ENCODE peak calls at places on chromosomes 5 and 9, in five cellular contexts. Y is GM06990, R is esophagus squamous epithelium, B is sigmoid colon, Q is HepG2. A is an unnamed sample.

GRCh38 chr9:97573482-97574073 is 59.6 kb downstream of the TSTD2 start:
- DNase-seq in Q (peak), B (no peak), Y (no peak), R (no peak), A (no peak)

GRCh38 chr9:134497283-134497860 is 144.2 kb upstream of the COL5A1 start:
- DNase-seq in Y (no peak), Q (no peak), B (no peak), R (no peak), A (no peak)

GRCh38 chr9:34647651-34648050 is 1.2 kb downstream of the GALT start:
- DNase-seq in B (no peak), R (no peak), Q (no peak), Y (no peak), A (no peak)

GRCh38 chr9:109816490-109816889 is 36.5 kb downstream of the PALM2AKAP2 start:
- DNase-seq in R (no peak), B (no peak), Y (no peak), Q (peak), A (no peak)

GRCh38 chr9:125066839-125067619 is 76.3 kb downstream of the SCAI start:
- DNase-seq in Q (no peak), Y (no peak), R (no peak), B (no peak), A (no peak)

GRCh38 chr5:107870984-107871383 is 200.2 kb upstream of the EFNA5 start:
- DNase-seq in B (no peak), R (no peak), Q (no peak), Y (no peak), A (no peak)

GRCh38 chr5:53017383-53017782 is 28.2 kb downstream of the ITGA2 start:
- DNase-seq in B (no peak), R (no peak), Y (no peak), Q (no peak), A (no peak)

GRCh38 chr9:86036555-86036954 is 62.8 kb downstream of the GOLM1 start:
- DNase-seq in Q (no peak), R (no peak), Y (no peak), B (no peak), A (no peak)

GRCh38 chr5:71569748-71570509 is 17.2 kb upstream of the MCCC2 start:
- DNase-seq in R (no peak), Q (no peak), Y (no peak), B (no peak), A (no peak)

GRCh38 chr9:124869466-124869985 is 7.6 kb downstream of the ARPC5L start:
- DNase-seq in Q (no peak), Y (no peak), B (no peak), R (no peak), A (no peak)

GRCh38 chr9:4955836-4956235 is 29.2 kb upstream of the JAK2 start:
- DNase-seq in B (no peak), Y (no peak), Q (no peak), R (no peak), A (no peak)

GRCh38 chr5:14153932-14154646 is 10.9 kb downstream of the TRIO start:
- DNase-seq in R (no peak), Y (no peak), B (peak), Q (no peak), A (no peak)

GRCh38 chr9:93682155-93682968 is 106.0 kb downstream of the PHF2 start:
- DNase-seq in R (no peak), Y (no peak), B (peak), Q (peak), A (peak)

GRCh38 chr5:99037668-99038067 is 108.9 kb upstream of the CHD1 start:
- DNase-seq in B (no peak), Q (peak), R (no peak), Y (no peak), A (no peak)

GRCh38 chr9:98158071-98158791 is 34.2 kb downstream of the CORO2A start:
- DNase-seq in Q (peak), B (no peak), R (no peak), Y (no peak), A (no peak)

GRCh38 chr9:15729507-15729906 is 176.7 kb downstream of the CCDC171 start:
- DNase-seq in Q (no peak), R (no peak), B (no peak), Y (no peak), A (no peak)

GRCh38 chr5:147400836-147401235 is 109.0 kb downstream of the DPYSL3 start:
- DNase-seq in Q (no peak), B (no peak), R (no peak), Y (no peak), A (no peak)

GRCh38 chr9:87067426-87067825 is 120.1 kb upstream of the GAS1 start:
- DNase-seq in Y (no peak), B (no peak), R (no peak), Q (no peak), A (no peak)

GRCh38 chr5:78922879-78923621 is 62.1 kb downstream of the ARSB start:
- DNase-seq in R (no peak), B (no peak), Y (no peak), Q (no peak), A (no peak)

GRCh38 chr5:78916044-78916443 is 69.1 kb downstream of the ARSB start:
- DNase-seq in Y (no peak), Q (no peak), B (no peak), R (no peak), A (no peak)

GRCh38 chr5:78925102-78925876 is 59.8 kb downstream of the ARSB start:
- DNase-seq in R (no peak), B (no peak), Q (no peak), Y (no peak), A (no peak)

GRCh38 chr5:78923622-78923970 is 61.5 kb downstream of the ARSB start:
- DNase-seq in R (no peak), Y (no peak), Q (no peak), B (no peak), A (no peak)

GRCh38 chr5:78920604-78921003 is 64.5 kb downstream of the ARSB start:
- DNase-seq in Q (no peak), Y (no peak), B (no peak), R (no peak), A (no peak)
- TF ChIP-seq CTCF in Q (peak), Y (no peak), B (no peak), R (no peak), A (no peak)

DNA sequence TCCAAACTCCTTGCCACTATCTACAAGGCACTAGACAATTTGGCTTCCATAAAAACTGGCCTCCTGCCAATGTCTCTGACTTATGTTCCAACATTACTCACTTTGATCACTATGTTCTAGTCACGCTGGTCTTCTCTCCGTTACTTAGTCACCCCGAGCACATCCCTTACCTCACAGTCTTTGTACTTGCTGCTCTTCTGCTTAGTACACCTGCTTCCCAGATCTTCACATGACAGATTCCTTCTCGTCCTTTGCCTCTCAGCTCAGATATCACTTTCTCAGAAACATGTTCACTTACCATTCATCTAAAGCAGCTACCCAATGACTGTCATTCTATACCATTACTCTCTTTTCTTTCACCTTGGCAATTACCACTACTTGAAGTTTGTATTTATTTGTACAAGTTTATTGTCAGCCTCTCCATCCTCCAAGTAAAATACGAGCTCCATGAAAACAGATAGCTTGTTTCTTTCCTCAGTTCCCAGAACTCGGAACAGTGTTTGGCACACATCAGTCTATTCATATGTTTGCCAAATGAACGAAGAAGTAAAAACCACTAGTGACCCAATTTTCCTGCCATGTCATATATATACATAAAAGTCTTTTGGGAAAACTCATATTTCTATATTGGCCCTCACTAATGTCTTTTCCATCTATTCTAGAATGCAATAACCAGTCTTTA is 5.9 kb upstream of the SLC22A5 start:
- DNase-seq in R (no peak), Q (no peak), B (no peak), Y (no peak), A (no peak)
- TF ChIP-seq CTCF in R (no peak), Q (no peak), B (no peak), Y (no peak), A (no peak)

DNA sequence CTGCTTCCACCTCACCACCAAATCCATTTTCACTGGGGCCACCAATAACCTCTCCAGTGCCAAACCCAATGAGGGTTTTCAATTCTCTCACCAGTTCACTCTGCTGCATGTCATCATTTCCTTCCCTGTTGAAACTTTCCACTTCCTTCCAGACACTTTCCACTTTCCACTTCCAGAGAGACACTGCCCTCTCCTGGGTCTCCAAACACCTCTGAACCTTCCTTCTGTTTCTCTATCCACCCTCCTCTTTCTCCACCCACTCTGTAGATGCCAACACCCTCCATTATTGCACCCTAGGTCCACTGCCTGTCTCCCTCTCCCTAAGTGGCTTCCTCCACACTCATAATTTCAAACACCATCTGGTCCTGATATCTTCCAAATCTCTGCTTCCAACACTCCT is 39.6 kb downstream of the PDE6A start:
- DNase-seq in Y (no peak), B (no peak), Q (no peak), R (no peak), A (no peak)
- TF ChIP-seq CTCF in Y (no peak), B (no peak), Q (no peak), R (no peak), A (no peak)

GRCh38 chr9:95938724-95939123 is 63.2 kb downstream of the ERCC6L2 start:
- DNase-seq in B (no peak), R (no peak), Q (no peak), Y (no peak), A (no peak)
- TF ChIP-seq CTCF in B (no peak), R (no peak), Q (no peak), Y (no peak), A (peak)

GRCh38 chr5:58477760-58478159 is 13.5 kb upstream of the GAPT start:
- DNase-seq in Q (no peak), Y (no peak), B (no peak), R (no peak), A (no peak)
- TF ChIP-seq CTCF in Q (peak), Y (peak), B (no peak), R (no peak), A (no peak)

GRCh38 chr9:69122086-69122390 is 52.0 kb upstream of the TJP2 start:
- DNase-seq in Y (peak), R (no peak), B (peak), Q (peak), A (peak)

GRCh38 chr9:69118656-69119055 is 55.4 kb upstream of the TJP2 start:
- DNase-seq in B (no peak), Q (no peak), Y (no peak), R (no peak), A (no peak)

GRCh38 chr9:69122391-69123141 is 51.5 kb upstream of the TJP2 start:
- DNase-seq in R (no peak), B (no peak), Q (peak), Y (no peak), A (no peak)

GRCh38 chr9:69120380-69121154 is 53.5 kb upstream of the TJP2 start:
- DNase-seq in Q (peak), B (no peak), R (no peak), Y (peak), A (no peak)

DNA sequence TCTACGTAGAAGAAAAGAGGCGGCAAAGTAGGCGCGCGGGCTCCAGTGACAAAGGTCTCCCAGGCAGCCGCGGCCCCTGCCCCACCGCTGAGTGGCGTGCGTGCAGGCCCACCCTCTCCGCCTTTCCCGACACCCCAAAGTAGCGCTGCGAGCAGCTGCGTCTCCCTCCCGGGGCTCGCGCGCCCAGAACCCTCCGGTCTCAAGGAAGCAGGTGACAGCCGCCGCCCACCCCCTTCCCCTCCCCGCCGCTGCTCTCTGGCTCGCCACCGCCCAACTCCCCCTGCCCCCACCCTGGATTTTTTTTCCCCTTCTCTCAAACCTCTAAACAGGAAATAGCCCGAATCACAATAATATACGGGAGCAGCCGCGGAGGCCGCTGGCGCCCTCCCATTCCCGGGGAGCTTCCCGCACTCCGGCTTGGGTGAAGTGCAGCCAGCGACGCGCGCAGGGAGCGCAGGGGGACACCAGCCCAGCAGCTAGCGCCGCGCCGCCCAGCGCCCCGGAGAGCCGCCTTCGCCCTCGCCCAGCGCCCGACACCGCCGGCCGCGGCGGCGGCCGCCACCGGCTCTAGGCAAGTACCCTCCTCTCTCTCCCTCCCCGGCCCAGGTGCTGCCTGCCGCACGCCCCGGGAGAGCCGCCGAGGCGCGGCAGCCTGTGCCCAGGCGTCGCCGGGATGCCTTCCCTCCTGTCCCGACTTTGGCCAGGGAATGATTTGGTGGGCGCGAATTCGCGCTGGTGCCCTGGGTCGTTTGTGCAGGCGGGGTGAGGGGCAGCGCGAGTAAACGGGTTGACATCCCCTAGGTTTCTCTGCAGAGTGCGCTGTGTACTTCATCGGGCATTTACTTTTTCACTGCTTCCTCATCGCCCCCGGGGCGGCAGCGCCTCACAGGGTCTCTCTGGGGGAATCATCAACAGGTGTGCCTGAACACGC is 52.7 kb upstream of the TJP2 start:
- DNase-seq in R (no peak), Q (peak), B (no peak), Y (peak), A (peak)
- TF ChIP-seq CTCF in R (no peak), Q (peak), B (no peak), Y (no peak), A (no peak)

GRCh38 chr5:39947657-39948056 is 522.9 kb upstream of the DAB2 start:
- DNase-seq in Y (no peak), R (no peak), Q (no peak), B (no peak), A (no peak)
- TF ChIP-seq CTCF in Y (no peak), R (no peak), Q (no peak), B (no peak), A (no peak)

GRCh38 chr5:26889810-26890209 is 148.6 kb downstream of the CDH9 start:
- DNase-seq in Y (no peak), Q (no peak), B (no peak), R (no peak), A (no peak)

GRCh38 chr5:26893078-26893477 is 145.3 kb downstream of the CDH9 start:
- DNase-seq in Q (no peak), R (no peak), B (no peak), Y (no peak), A (no peak)

DNA sequence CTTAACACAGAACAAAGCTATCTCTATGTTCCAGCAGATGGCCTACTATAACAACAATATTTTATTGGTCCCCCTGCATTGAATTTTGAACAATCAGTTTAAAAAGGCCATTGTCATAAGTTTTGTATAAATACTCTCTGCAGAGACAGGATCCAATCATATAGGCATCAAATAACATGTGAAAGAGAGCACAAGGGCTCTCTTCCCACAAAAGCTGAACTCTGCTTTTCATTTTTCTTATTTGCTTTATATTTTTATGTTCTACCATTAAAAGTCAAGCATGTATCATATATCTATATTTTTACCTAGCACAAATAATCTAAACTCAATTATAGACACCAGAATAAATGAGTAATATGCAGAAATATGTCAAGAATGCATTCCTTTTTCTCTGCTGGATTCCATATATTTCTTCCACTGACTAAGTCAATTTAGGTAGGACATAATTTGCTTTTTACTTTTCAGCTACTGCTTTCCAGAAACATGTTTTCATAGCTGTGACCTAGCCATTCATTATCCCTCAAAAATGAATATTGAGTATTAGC is 143.6 kb downstream of the CDH9 start:
- DNase-seq in R (no peak), Q (no peak), Y (no peak), B (no peak), A (no peak)
- TF ChIP-seq CTCF in R (no peak), Q (no peak), Y (no peak), B (no peak), A (no peak)

GRCh38 chr9:130155647-130156046 is 16.6 kb upstream of the NCS1 start:
- DNase-seq in Q (no peak), B (no peak), Y (no peak), R (no peak), A (no peak)

GRCh38 chr9:130154816-130155215 is 17.4 kb upstream of the NCS1 start:
- DNase-seq in Y (no peak), Q (no peak), B (no peak), R (no peak), A (no peak)

GRCh38 chr9:130157079-130157478 is 15.1 kb upstream of the NCS1 start:
- DNase-seq in Y (no peak), R (no peak), Q (no peak), B (no peak), A (no peak)

GRCh38 chr9:130159057-130159456 is 13.1 kb upstream of the NCS1 start:
- DNase-seq in B (no peak), Y (no peak), R (no peak), Q (peak), A (no peak)

DNA sequence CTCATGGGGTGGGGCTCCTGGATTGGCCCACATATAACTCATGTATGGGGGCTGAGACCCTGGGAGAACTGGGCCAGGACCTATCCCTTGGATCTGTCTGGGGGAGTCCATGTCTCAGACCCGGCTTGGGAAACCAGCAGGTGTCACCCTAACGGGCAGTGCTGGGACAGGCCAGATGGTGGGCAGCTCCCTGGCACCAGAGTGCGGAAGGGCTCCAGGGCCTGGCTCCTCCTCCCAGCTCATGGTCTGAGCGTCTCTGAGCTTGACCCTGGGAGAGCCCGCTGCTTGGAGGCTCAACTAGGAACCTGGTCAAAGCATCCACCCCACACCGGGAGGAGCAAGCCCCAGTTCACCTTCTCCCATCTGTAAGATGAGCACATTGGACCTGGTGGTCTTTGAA is 15.5 kb upstream of the NCS1 start:
- DNase-seq in Q (peak), Y (no peak), R (no peak), B (no peak), A (no peak)
- TF ChIP-seq CTCF in Q (peak), Y (no peak), R (no peak), B (peak), A (no peak)

GRCh38 chr5:34521628-34522290 is 134.4 kb upstream of the RAI14 start:
- DNase-seq in B (no peak), Y (no peak), R (no peak), Q (peak), A (no peak)

GRCh38 chr5:34516686-34517085 is 139.4 kb upstream of the RAI14 start:
- DNase-seq in Y (no peak), B (no peak), Q (no peak), R (no peak), A (no peak)

GRCh38 chr5:34519489-34520220 is 136.5 kb upstream of the RAI14 start:
- DNase-seq in R (no peak), Q (no peak), Y (no peak), B (no peak), A (no peak)

GRCh38 chr5:34516166-34516565 is 140.0 kb upstream of the RAI14 start:
- DNase-seq in B (no peak), Q (no peak), Y (no peak), R (no peak), A (no peak)

DNA sequence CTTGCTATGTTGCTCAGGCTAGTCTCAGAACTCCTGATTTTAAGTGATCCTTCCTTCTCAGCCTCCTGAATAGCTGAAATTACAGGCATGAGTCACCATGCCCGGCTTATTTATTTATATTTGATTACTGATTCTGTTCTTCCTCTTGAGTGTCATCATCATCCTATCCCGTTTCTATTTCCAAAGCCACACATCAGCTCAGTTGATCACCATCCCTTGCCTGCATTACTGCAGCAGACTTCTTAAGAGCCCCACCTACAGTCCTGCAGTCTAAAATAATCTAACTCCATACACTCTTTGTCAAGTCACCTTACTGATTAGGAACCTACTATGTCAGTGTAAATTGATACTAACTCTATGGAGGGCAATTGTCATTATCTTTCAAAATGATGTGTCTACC is 138.9 kb upstream of the RAI14 start:
- DNase-seq in Q (no peak), R (no peak), Y (no peak), B (no peak), A (no peak)
- TF ChIP-seq CTCF in Q (no peak), R (no peak), Y (no peak), B (no peak), A (no peak)